ENCODE peak calls at places on chromosomes 12 and 14, in five cellular contexts. A, L, G, E and M are unnamed samples.

GRCh38 chr12:7667025-7667575 is 1.4 kb upstream of the APOBEC1 start:
- DNase-seq in L (no peak), E (no peak), G (no peak), A (no peak), M (no peak)

GRCh38 chr12:124172646-124173045 is 122.2 kb upstream of the RFLNA start:
- DNase-seq in A (no peak), L (no peak), E (no peak), G (no peak), M (no peak)

GRCh38 chr12:88946377-88946997 is 366.2 kb upstream of the KITLG start:
- DNase-seq in E (peak), A (peak), G (no peak), L (no peak), M (no peak)

GRCh38 chr14:38964630-38965029 is 138.4 kb downstream of the SEC23A start:
- DNase-seq in E (peak), G (no peak), L (no peak), A (peak), M (no peak)

GRCh38 chr12:91098942-91099341 is 12.4 kb downstream of the LUM start:
- DNase-seq in L (no peak), E (peak), A (peak), G (no peak), M (no peak)

GRCh38 chr12:82688035-82688501 is 1.4 kb downstream of the TMTC2 start:
- DNase-seq in A (no peak), G (no peak), E (peak), L (no peak), M (no peak)

GRCh38 chr14:97177016-97177415 is 379.8 kb downstream of the VRK1 start:
- DNase-seq in A (no peak), L (no peak), G (no peak), E (no peak), M (peak)

GRCh38 chr12:117134059-117134458 is 34.8 kb upstream of the TESC start:
- DNase-seq in L (no peak), E (no peak), G (no peak), A (no peak), M (no peak)

GRCh38 chr12:113120670-113121370 is 14.7 kb downstream of the RASAL1 start:
- DNase-seq in G (no peak), E (no peak), A (no peak), L (no peak), M (no peak)

GRCh38 chr12:40946612-40947194 is 241.4 kb upstream of the PDZRN4 start:
- DNase-seq in G (no peak), E (peak), A (peak), L (peak), M (no peak)

GRCh38 chr12:115096673-115097349 is 412.8 kb upstream of the TBX3 start:
- DNase-seq in E (peak), A (peak), G (no peak), L (no peak), M (no peak)

GRCh38 chr14:56491299-56492285 is 88.0 kb upstream of the TMEM260 start:
- DNase-seq in G (peak), E (peak), A (peak), L (peak), M (peak)

GRCh38 chr14:70808402-70809237 is 693 bp downstream of the MAP3K9 start:
- DNase-seq in G (no peak), L (peak), A (no peak), E (no peak), M (peak)

GRCh38 chr14:52272375-52272774 is 4.9 kb downstream of the PTGDR start:
- DNase-seq in E (peak), A (peak), G (no peak), L (peak), M (no peak)

GRCh38 chr12:2268478-2269286 is 215.9 kb downstream of the CACNA1C start:
- DNase-seq in L (no peak), G (no peak), A (peak), E (peak), M (no peak)

GRCh38 chr12:94690199-94690695 is 39.9 kb upstream of the TMCC3 start:
- DNase-seq in A (no peak), E (peak), G (no peak), L (no peak), M (no peak)

GRCh38 chr14:20327005-20327869 is 5.8 kb downstream of the CCNB1IP1 start:
- DNase-seq in L (peak), G (no peak), A (peak), E (peak), M (no peak)

GRCh38 chr12:104910196-104910840 is 47.8 kb downstream of the SLC41A2 start:
- DNase-seq in G (no peak), A (peak), E (no peak), L (no peak), M (no peak)

GRCh38 chr14:95696741-95697140 is 10.5 kb downstream of the TCL1B start:
- DNase-seq in G (no peak), A (no peak), E (no peak), L (no peak), M (no peak)

GRCh38 chr12:75747572-75747995 is 236.2 kb upstream of the KRR1 start:
- DNase-seq in E (peak), G (no peak), L (no peak), A (peak), M (no peak)

GRCh38 chr12:115885040-115885439 is 392.5 kb downstream of the MED13L start:
- DNase-seq in L (no peak), A (no peak), G (no peak), E (no peak), M (no peak)

GRCh38 chr12:13165578-13166120 is 30.9 kb upstream of the EMP1 start:
- DNase-seq in G (no peak), A (peak), L (no peak), E (peak), M (no peak)

GRCh38 chr14:50520947-50521815 is 11.2 kb downstream of the MAP4K5 start:
- DNase-seq in G (no peak), L (no peak), A (peak), E (peak), M (no peak)

GRCh38 chr14:66359500-66359899 is 126.7 kb upstream of the CCDC196 start:
- DNase-seq in G (no peak), L (peak), E (peak), A (peak), M (no peak)

GRCh38 chr12:461425-461824 is 1.7 kb downstream of the B4GALNT3 start:
- DNase-seq in A (no peak), G (no peak), L (no peak), E (no peak), M (no peak)

GRCh38 chr12:68446896-68447806 is 115.0 kb upstream of the MDM1 start:
- DNase-seq in E (no peak), L (peak), A (no peak), G (no peak), M (peak)

GRCh38 chr14:39266589-39266870 is 32.8 kb downstream of the MIA2 start:
- DNase-seq in A (peak), E (no peak), G (peak), L (no peak), M (no peak)

GRCh38 chr12:51864701-51865469 is 16.4 kb upstream of the FIGNL2 start:
- DNase-seq in L (no peak), E (no peak), G (no peak), A (no peak), M (peak)
- H3K14ac ChIP-seq in L (peak), E (no peak), G (no peak), A (no peak), M (no peak)

GRCh38 chr12:93127582-93128331 is 198.7 kb upstream of the EEA1 start:
- DNase-seq in G (no peak), A (peak), E (peak), L (no peak), M (peak)

GRCh38 chr12:93133361-93133760 is 204.3 kb upstream of the EEA1 start:
- DNase-seq in A (no peak), L (no peak), E (no peak), G (no peak), M (no peak)

GRCh38 chr12:93127107-93127560 is 198.0 kb upstream of the EEA1 start:
- DNase-seq in L (no peak), E (no peak), A (no peak), G (no peak), M (no peak)

GRCh38 chr12:93128332-93128707 is 199.2 kb upstream of the EEA1 start:
- DNase-seq in A (no peak), G (no peak), E (no peak), L (no peak), M (no peak)

DNA sequence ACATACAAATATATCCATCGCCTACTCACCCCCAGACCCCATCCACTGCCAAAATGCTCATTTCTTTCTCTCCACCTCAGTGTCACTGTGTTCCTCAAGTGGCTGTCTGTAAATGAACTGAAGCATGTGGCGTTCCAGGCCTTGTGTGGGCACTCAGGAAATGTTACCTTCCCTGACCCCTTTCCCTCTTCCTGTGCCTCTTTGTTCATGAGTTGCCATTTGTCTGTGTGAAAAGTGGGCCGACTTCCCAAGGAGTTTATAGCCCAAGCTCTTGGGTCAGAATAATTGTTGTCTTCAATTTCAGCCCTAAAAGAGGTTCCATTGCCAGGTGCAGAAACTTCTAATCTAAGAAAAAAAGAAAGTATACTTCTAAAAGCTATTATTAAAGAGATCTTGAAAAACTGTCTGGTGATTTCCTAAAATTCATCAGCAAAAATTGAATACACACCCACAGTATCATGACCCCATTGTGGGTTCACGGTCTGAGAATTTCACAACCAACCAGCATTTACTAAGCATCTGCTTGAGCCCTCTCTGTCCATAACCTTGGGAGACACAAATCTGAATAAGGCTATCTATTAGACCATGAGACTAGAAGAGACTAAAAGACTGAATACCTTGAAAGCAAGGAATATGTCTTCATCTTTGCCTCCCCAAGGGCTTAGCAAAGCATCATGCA is 201.4 kb upstream of the EEA1 start:
- DNase-seq in G (no peak), E (no peak), A (no peak), L (no peak), M (no peak)
- H3K14ac ChIP-seq in G (no peak), E (no peak), A (no peak), L (no peak), M (no peak)

GRCh38 chr14:74402264-74403251 is 23.5 kb downstream of the SYNDIG1L start:
- DNase-seq in G (no peak), L (no peak), E (no peak), A (no peak), M (no peak)
- H3K14ac ChIP-seq in G (no peak), L (no peak), E (no peak), A (no peak), M (no peak)

DNA sequence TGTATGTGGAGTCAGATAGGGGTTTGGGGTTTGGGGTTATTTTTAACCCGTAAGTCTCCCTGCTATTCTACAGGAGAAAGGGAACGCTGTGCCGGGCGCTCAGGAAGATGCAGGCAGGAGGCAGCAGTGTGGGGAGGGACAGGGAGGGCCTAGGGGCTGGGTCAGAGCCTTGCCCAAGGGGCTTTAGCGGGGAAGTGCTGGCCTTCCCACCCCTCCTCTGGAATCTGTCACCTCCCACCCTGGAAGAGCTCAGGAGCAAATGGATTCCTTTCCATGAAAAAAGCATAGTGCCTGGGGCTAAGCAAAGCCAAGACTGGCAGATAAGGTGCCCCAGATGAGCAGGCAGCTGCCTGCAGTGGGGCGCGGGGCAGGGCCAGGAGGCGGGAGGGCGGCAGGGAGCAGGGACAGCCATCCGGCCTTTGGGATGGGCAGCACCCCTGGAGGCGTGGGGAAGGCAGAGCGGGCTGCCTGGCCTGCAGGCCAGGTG is 7.3 kb upstream of the INF2 start:
- DNase-seq in A (no peak), E (no peak), G (peak), L (no peak), M (peak)
- H3K14ac ChIP-seq in A (peak), E (peak), G (no peak), L (no peak), M (peak)

GRCh38 chr12:106280101-106280500 is 22.4 kb upstream of the TCP11L2 start:
- DNase-seq in L (no peak), E (no peak), A (no peak), G (no peak), M (no peak)

GRCh38 chr12:106282457-106283097 is 20.0 kb upstream of the TCP11L2 start:
- DNase-seq in A (peak), L (peak), G (no peak), E (peak), M (peak)

GRCh38 chr12:106285993-106286392 is 16.5 kb upstream of the TCP11L2 start:
- DNase-seq in L (no peak), A (no peak), E (no peak), G (no peak), M (no peak)

GRCh38 chr12:106284294-106285105 is 18.0 kb upstream of the TCP11L2 start:
- DNase-seq in L (no peak), G (no peak), A (no peak), E (no peak), M (no peak)

DNA sequence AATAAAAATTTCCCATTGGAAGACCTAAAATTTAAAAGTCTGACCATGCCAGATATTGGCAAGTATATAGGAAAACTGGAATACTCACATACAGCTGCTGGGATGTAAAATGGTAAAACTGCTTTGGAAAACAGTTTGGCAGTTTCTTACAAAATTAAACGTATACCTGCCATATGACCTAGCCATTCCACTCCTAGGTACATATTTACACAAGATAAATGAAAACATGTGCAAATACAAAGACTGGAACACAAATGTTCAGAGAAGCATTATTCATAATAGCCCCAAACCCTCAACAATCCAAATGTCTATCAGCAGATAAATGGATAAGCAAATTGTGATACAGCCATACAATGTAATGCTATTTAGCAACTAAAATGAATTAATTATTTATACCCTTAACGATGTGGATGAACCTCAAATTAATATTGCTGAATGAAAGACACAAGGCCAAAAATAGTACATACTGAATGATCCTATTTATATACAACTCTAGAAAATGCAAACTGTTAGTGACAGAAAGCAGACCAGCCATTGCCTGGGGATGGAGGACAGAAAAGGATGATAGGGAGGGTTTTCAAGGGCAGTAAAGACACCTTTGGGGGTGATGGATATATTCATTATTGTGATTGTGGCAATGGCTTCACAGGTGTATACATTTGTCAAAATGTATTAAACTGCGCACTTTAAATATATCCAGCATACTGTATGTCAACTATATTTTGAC is 21.3 kb upstream of the TCP11L2 start:
- DNase-seq in E (no peak), A (no peak), L (no peak), G (no peak), M (no peak)
- H3K14ac ChIP-seq in E (no peak), A (no peak), L (no peak), G (no peak), M (no peak)

GRCh38 chr12:52146822-52147366 is 44.9 kb downstream of the KRT80 start:
- DNase-seq in L (no peak), E (no peak), G (no peak), A (no peak), M (peak)
- H3K14ac ChIP-seq in L (no peak), E (peak), G (no peak), A (peak), M (no peak)

GRCh38 chr14:100240725-100241032 is 1.7 kb downstream of the YY1 start:
- DNase-seq in A (no peak), E (no peak), G (no peak), L (no peak), M (no peak)
- H3K14ac ChIP-seq in A (no peak), E (no peak), G (no peak), L (no peak), M (no peak)

DNA sequence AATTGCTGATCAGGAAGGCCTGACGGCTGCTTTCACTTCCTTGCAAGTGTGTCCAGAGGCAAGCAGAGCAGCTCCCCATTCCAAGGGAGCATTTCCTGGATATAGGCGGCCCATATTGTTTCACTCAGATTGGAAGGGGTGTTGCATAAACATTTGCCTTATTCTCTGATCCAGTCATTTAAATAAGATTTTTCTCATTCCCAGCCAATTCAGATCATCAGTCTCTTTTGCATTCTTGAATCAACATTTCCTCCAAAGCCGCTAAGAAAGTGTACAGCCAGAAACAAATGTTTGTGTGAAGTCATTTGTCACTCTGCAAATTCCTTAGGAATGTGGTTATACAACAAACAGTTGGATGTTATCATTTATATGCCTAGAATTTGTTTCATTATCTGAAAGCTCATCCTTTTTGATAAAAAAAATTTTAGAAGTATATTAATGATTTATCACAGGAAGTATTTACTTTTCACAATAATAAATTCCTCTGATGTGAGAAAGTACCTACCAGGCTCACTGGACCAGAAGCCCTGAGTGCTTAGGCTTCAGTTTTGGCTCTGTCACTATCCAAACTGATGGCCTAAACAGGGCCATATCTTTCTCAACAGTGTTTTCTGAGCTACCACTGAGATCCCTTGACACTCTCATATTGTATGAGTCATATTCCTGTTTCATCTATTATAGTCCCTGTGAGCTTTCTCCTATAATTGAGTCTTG is 379.6 kb downstream of the CCDC91 start:
- DNase-seq in L (no peak), A (peak), E (peak), G (no peak), M (no peak)
- H3K14ac ChIP-seq in L (no peak), A (peak), E (no peak), G (no peak), M (no peak)

GRCh38 chr14:102545461-102546265 is 36.1 kb upstream of the ANKRD9 start:
- DNase-seq in G (no peak), L (no peak), A (peak), E (peak), M (peak)

GRCh38 chr14:102541771-102542170 is 32.2 kb upstream of the ANKRD9 start:
- DNase-seq in L (no peak), A (no peak), G (no peak), E (no peak), M (peak)

GRCh38 chr14:102547067-102547466 is 37.5 kb upstream of the ANKRD9 start:
- DNase-seq in L (no peak), A (no peak), E (no peak), G (no peak), M (no peak)

GRCh38 chr14:102544745-102545460 is 35.3 kb upstream of the ANKRD9 start:
- DNase-seq in L (no peak), E (no peak), A (no peak), G (no peak), M (no peak)

DNA sequence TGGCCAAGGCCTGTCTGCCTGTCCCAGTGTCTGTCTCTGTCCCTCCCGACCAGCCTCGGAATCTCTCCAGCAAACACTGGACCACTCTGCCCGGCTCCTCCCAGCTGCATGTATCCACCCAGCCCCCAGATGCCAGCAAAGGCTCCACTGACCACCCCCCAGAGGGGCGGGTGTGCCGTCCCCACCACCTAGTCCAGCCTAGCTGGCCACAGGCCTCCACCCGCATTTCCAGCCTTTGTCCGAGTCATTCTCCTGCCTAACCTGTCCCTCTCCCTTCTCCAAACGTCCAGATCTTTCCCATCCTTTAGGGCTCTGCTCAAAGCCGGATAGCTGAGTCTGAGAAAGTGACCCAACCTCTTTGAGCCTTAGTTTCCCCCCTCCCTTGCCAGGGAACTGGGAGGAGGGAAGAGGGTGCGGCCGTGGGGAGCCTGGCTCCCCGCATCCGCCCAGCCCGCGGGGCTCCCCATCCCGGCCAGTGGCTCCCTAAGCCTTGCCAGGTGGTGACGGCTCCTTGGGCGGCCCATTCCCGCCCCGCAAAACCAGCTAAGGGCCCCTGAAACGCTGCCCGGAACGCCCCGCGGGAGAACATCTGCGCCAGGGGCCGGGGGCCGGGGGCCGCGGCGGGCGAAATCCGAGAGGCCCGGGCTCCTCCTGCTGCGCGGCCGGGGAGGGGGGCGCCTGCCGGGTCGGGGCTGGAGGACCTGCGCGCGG is 34.6 kb upstream of the ANKRD9 start:
- DNase-seq in E (no peak), L (no peak), G (no peak), A (no peak), M (peak)
- H3K14ac ChIP-seq in E (no peak), L (no peak), G (no peak), A (no peak), M (peak)